ENCODE peak calls at places on chromosome 3, in six cellular contexts. N, Y, F, U, L and B are unnamed samples.

GRCh38 chr3:78994174-78995027 is 773.4 kb downstream of the ROBO1 start:
- DNase-seq in U (no peak), N (peak), L (no peak), Y (no peak), F (peak), B (no peak)

GRCh38 chr3:149462653-149463052 is 11.8 kb upstream of the TM4SF4 start:
- DNase-seq in U (no peak), Y (no peak), N (peak), F (peak), L (no peak), B (no peak)

GRCh38 chr3:170657312-170657711 is 71.4 kb upstream of the SLC7A14 start:
- DNase-seq in F (no peak), Y (no peak), U (no peak), N (no peak), L (no peak), B (no peak)

GRCh38 chr3:196706313-196706712 is 5.7 kb downstream of the CEP19 start:
- DNase-seq in N (no peak), Y (no peak), F (no peak), L (no peak), U (no peak), B (no peak)

GRCh38 chr3:141308588-141309218 is 59.6 kb upstream of the ZBTB38 start:
- DNase-seq in Y (peak), F (peak), N (peak), U (peak), L (peak), B (peak)

GRCh38 chr3:56858331-56858730 is 56.6 kb upstream of the ARHGEF3 start:
- DNase-seq in U (no peak), Y (no peak), F (no peak), L (no peak), N (no peak), B (no peak)

GRCh38 chr3:107065094-107065861 is 312.0 kb upstream of the CCDC54 start:
- DNase-seq in Y (no peak), U (no peak), N (no peak), F (no peak), L (no peak), B (no peak)

GRCh38 chr3:172201136-172201989 is 162.0 kb downstream of the FNDC3B start:
- DNase-seq in N (peak), Y (no peak), U (peak), F (peak), L (no peak), B (no peak)

GRCh38 chr3:146177072-146177936 is 16.3 kb upstream of the PLOD2 start:
- DNase-seq in F (no peak), N (no peak), U (peak), L (no peak), Y (no peak), B (no peak)

GRCh38 chr3:51588724-51589123 is 50.2 kb downstream of the RAD54L2 start:
- DNase-seq in U (no peak), N (no peak), L (no peak), Y (no peak), F (no peak), B (no peak)

GRCh38 chr3:112505907-112506306 is 6.6 kb upstream of the BTLA start:
- DNase-seq in F (no peak), L (no peak), N (no peak), Y (no peak), U (no peak), B (no peak)

GRCh38 chr3:49132437-49133225 is at the start of gene LAMB2:
- DNase-seq in F (peak), L (peak), N (peak), U (peak), Y (peak), B (peak)

DNA sequence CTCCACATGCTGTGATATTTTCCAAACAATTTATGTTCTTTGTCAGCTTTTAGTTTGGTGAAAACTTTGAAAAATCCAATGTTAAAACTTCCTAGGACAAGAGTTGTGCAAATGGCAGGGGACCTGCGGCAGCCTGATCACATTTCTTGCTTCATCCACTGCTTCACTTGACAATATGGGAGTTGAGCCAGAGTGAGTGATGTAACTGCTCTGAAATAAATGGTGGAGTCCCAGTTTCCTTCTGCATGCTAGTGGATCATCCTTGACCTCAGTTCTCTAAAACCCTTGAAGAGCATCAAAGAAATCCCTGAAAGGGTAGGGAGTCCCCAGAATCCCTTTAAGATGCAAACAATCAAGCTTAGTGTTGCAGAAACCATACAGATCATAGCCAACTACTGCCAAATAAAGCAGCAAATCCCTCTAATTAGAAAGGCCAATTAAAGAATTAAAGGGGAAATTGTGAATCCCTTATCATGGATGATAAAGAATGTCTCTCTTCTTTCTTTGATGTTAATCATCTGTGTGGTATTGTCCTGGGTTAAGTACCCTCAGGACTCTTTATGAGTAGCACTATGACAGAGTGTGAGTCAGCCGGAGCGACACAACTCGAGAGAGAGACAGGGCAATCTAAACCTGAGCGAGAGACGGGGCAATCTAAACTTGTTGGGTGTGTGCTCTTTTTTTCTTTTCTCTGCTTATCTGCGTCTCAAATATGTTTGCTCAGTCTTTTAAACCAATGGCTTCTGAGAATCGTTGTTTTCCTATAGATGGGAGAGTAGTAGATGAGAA is 41.8 kb upstream of the GAP43 start:
- DNase-seq in U (no peak), Y (no peak), N (peak), L (no peak), F (peak), B (no peak)
- H2AK5ac ChIP-seq in U (no peak), Y (no peak), N (no peak), L (no peak), F (no peak), B (no peak)

DNA sequence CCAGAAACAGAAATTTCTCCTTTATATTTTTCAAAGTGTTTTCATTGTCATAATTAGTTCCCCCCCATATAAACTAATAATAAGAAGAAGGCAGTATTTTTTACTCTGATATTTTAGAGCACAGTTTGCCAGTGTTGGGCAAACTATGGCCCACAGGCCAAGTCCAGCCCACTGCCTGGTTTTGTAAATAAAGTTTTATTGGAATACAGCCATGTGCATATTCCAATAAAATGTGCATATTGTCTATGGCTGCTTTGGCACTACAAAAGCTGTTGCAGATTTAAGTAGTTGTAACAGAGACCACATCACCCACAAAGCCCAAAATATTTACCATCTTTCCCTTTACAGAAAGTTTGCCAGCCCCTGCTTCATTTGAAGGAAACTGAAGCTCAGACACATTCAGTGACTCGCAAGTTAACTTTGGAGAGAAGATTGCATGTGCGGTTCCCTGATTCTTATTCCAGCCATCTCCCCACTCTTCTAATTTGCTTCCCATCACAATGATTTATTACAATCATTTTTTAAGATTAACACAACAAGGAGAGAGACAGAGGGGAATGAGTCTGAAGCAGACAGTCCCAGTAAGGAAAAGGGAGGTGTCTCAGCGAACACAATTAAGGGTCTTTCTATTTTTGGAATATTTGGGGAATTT is 48.9 kb downstream of the RFTN1 start:
- DNase-seq in F (peak), Y (no peak), U (no peak), N (peak), L (no peak), B (no peak)
- H3K18ac ChIP-seq in F (no peak), Y (no peak), U (no peak), N (no peak), L (no peak), B (no peak)

DNA sequence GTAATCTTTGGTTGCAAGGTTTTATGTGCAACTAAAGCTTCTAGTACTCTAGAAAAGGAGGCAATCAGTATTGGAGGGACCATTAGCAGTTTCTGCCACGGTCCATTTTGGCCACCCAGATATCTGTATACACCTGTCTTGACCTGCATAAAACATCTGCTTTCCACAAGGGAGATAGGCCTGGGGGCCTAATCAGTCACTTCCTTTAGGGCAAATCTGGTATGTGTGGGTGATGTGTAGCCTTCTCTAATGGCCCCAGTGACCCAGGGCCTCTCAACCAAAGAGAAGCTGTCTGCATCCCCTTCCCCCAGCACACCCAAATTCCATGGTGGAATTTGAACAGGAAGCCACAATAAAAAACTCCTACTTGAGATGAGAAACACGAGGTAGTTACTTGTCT is 19.5 kb downstream of the IRAK2 start:
- DNase-seq in F (no peak), Y (no peak), N (no peak), L (no peak), U (no peak), B (no peak)
- H3K14ac ChIP-seq in F (no peak), Y (no peak), N (no peak), L (no peak), U (no peak), B (no peak)

DNA sequence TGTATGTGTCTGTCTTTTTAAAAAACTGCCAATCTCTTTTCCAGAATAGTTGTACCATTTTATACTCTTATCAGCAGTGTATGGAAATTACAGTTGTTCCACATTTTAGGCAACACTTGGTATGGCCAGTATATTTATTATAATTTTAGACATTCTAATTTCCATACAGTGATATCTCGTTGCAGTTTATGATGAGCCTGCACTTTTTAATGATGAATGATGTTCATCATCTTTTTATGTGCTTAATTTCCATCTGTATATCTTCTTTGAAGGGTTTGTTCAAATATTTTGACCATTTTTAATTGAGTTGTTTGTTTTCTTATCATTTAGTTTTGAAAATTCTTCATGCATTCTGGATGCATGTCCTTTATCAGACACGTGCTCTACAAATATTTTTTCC is 57.0 kb upstream of the UBE2E2 start:
- DNase-seq in F (no peak), Y (no peak), U (no peak), L (no peak), N (no peak), B (no peak)
- H2AK5ac ChIP-seq in F (no peak), Y (no peak), U (no peak), L (no peak), N (no peak), B (no peak)

GRCh38 chr3:153967260-153967659 is 153.9 kb upstream of the ARHGEF26 start:
- DNase-seq in U (no peak), L (no peak), N (no peak), F (no peak), Y (no peak), B (no peak)

GRCh38 chr3:153972862-153973261 is 148.3 kb upstream of the ARHGEF26 start:
- DNase-seq in N (no peak), U (no peak), Y (no peak), F (no peak), L (no peak), B (no peak)

GRCh38 chr3:153973722-153974121 is 147.5 kb upstream of the ARHGEF26 start:
- DNase-seq in Y (no peak), N (no peak), L (no peak), F (no peak), U (no peak), B (no peak)

GRCh38 chr3:153970047-153970446 is 151.1 kb upstream of the ARHGEF26 start:
- DNase-seq in F (no peak), N (no peak), L (no peak), Y (no peak), U (no peak), B (no peak)

DNA sequence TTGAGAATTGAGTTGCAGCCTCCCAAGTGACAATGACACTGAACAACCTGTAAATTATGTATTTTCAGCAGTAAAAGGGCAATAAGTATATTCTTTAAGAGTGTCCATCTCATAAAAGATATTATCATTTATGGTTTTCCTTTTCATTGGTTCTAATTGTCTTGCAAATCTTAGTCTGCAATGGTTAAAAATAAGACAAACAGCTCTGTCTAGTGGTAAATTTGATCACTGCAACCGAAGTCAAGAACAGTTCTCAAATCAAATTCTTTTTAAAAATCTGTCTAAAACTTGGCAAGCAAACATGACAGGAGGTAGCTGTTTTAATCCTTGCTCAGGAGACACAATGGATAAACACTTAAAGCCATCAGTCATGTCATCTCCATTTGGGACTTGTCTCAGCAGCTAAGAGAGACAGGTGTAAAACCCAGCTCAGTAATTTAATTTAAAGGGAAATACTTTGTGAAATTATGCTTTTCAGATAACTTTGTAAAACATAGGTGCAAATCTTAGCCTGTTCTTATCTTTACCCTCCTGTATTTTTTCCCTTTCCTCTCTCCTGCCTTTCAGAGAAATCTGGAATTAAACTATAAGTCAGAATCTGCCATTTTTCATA is 150.3 kb upstream of the ARHGEF26 start:
- DNase-seq in F (peak), N (peak), Y (no peak), L (no peak), U (no peak), B (no peak)
- H3K18ac ChIP-seq in F (no peak), N (no peak), Y (no peak), L (no peak), U (no peak), B (no peak)

GRCh38 chr3:76565496-76566210 is 474.2 kb upstream of the ROBO2 start:
- DNase-seq in N (no peak), U (no peak), Y (no peak), L (no peak), F (no peak), B (no peak)

GRCh38 chr3:76566211-76566534 is 473.7 kb upstream of the ROBO2 start:
- DNase-seq in Y (no peak), F (no peak), U (no peak), L (no peak), N (no peak), B (no peak)

GRCh38 chr3:76566904-76567303 is 473.0 kb upstream of the ROBO2 start:
- DNase-seq in Y (no peak), N (no peak), F (no peak), L (no peak), U (no peak), B (no peak)

GRCh38 chr3:76561494-76562242 is 478.2 kb upstream of the ROBO2 start:
- DNase-seq in U (no peak), F (peak), Y (no peak), L (no peak), N (peak), B (no peak)
- H3K14ac ChIP-seq in U (no peak), F (no peak), Y (no peak), L (no peak), N (no peak), B (no peak)

GRCh38 chr3:128482175-128482856 is 10.7 kb downstream of the GATA2 start:
- DNase-seq in N (peak), F (peak), Y (no peak), U (no peak), L (no peak), B (no peak)
- H2AK5ac ChIP-seq in N (no peak), F (no peak), Y (peak), U (no peak), L (no peak), B (no peak)

GRCh38 chr3:134255399-134255798 is 4.7 kb upstream of the RYK start:
- DNase-seq in F (no peak), L (no peak), N (no peak), Y (no peak), U (no peak), B (no peak)

GRCh38 chr3:134250717-134251220 is at the start of gene RYK:
- DNase-seq in N (peak), U (peak), L (peak), F (peak), Y (peak), B (peak)

GRCh38 chr3:134252766-134253165 is 2.1 kb upstream of the RYK start:
- DNase-seq in Y (no peak), F (no peak), N (no peak), U (no peak), L (no peak), B (no peak)

GRCh38 chr3:134251731-134252391 is 1.2 kb upstream of the RYK start:
- DNase-seq in Y (no peak), L (no peak), U (peak), N (no peak), F (no peak), B (peak)

GRCh38 chr3:134253475-134254231 is 3.0 kb upstream of the RYK start:
- DNase-seq in F (no peak), N (no peak), Y (no peak), L (no peak), U (no peak), B (no peak)
- H3K18ac ChIP-seq in F (no peak), N (no peak), Y (no peak), L (peak), U (no peak), B (no peak)

GRCh38 chr3:176362191-176362731 is 835.0 kb downstream of the TBL1XR1 start:
- DNase-seq in U (peak), L (no peak), N (no peak), F (no peak), Y (no peak), B (peak)
- H3K14ac ChIP-seq in U (no peak), L (no peak), N (no peak), F (no peak), Y (no peak), B (no peak)

DNA sequence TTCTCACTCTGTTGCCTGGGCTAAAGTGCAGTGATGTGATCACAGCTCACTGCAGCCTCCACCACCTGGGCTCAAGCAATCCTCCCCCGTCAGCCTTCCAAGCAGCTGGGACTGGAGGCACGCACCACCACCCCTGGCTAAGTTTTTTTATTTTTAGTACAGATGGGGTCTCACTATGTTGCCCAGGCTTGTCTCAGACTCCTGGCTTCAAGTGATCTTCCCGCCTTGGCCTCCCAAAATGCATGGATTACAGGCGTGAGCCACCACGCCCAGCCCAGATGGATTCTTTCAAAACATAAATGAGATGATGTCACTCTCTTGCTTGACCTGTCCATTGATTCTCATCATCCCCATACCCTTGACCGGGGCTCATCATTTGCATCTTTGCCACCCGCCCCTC is 72.6 kb upstream of the SLC6A6 start:
- DNase-seq in F (no peak), Y (no peak), N (no peak), L (no peak), U (peak), B (no peak)
- H2AK5ac ChIP-seq in F (no peak), Y (peak), N (peak), L (no peak), U (peak), B (no peak)